ENCODE peak calls at places on chromosomes 13 and 19, in four cellular contexts. K is iPS-NIHi11, P is DMS153, U is Calu3. Y is an unnamed sample.

GRCh38 chr13:87535911-87536310 is 135.3 kb upstream of the SLITRK5 start:
- DNase-seq in K (no peak), U (no peak), P (no peak), Y (no peak)

GRCh38 chr19:1116726-1117581 is 13.2 kb downstream of the GPX4 start:
- DNase-seq in U (no peak), P (no peak), K (peak), Y (no peak)

GRCh38 chr19:7652061-7652641 is 15.2 kb downstream of the STXBP2 start:
- DNase-seq in P (peak), K (peak), U (peak), Y (peak)

GRCh38 chr19:30590596-30591229 is 218.5 kb downstream of the ZNF536 start:
- DNase-seq in U (no peak), K (no peak), P (no peak), Y (no peak)

GRCh38 chr19:34308381-34309367 is 54.3 kb downstream of the GARRE1 start:
- DNase-seq in U (no peak), P (no peak), K (no peak), Y (no peak)

GRCh38 chr19:47253467-47253881 is 2.9 kb upstream of the CCDC9 start:
- DNase-seq in U (peak), K (no peak), P (no peak), Y (no peak)

GRCh38 chr13:100589178-100589725 is 663 bp upstream of the GGACT start:
- DNase-seq in U (no peak), K (no peak), P (no peak), Y (no peak)

GRCh38 chr13:49319555-49320350 is 72.0 kb downstream of the CDADC1 start:
- DNase-seq in U (no peak), K (no peak), P (no peak), Y (no peak)

GRCh38 chr19:1001538-1002166 is 1.4 kb downstream of the GRIN3B start:
- DNase-seq in P (no peak), K (peak), U (peak), Y (peak)

GRCh38 chr19:19561946-19562664 is 24.0 kb downstream of the CILP2 start:
- DNase-seq in P (no peak), U (no peak), K (no peak), Y (no peak)

GRCh38 chr19:33392341-33393285 is 19.1 kb downstream of the CEBPG start:
- DNase-seq in P (no peak), K (no peak), U (no peak), Y (peak)

GRCh38 chr13:110298221-110298565 is 8.8 kb downstream of the COL4A1 start:
- DNase-seq in K (no peak), P (no peak), U (no peak), Y (peak)

GRCh38 chr13:80059789-80060188 is 281.1 kb downstream of the SPRY2 start:
- DNase-seq in K (no peak), P (no peak), U (no peak), Y (no peak)

GRCh38 chr19:1907563-1908363 is 2.6 kb downstream of the ADAT3 start:
- DNase-seq in U (peak), K (no peak), P (no peak), Y (peak)

GRCh38 chr19:883661-884211 is 9.3 kb downstream of the MED16 start:
- DNase-seq in P (peak), U (peak), K (peak), Y (no peak)

GRCh38 chr13:98889419-98890079 is 88.3 kb downstream of the DOCK9 start:
- DNase-seq in K (no peak), U (no peak), P (no peak), Y (no peak)

GRCh38 chr13:23461544-23461943 is 28.0 kb upstream of the SACS start:
- DNase-seq in U (no peak), K (no peak), P (no peak), Y (no peak)

GRCh38 chr19:38729653-38730469 is 14.4 kb downstream of the CAPN12 start:
- DNase-seq in K (peak), P (peak), U (peak), Y (peak)

GRCh38 chr13:40452741-40453665 is 213.4 kb downstream of the FOXO1 start:
- DNase-seq in P (no peak), U (peak), K (no peak), Y (no peak)

GRCh38 chr13:42883142-42883541 is 101.8 kb downstream of the FAM216B start:
- DNase-seq in K (no peak), U (no peak), P (no peak), Y (no peak)

GRCh38 chr13:28297341-28297740 is 159.0 kb downstream of the PAN3 start:
- DNase-seq in U (no peak), P (no peak), K (peak), Y (peak)

GRCh38 chr13:23799945-23800344 is 89.3 kb downstream of the MIPEP start:
- DNase-seq in U (no peak), P (no peak), K (no peak), Y (no peak)

GRCh38 chr13:40187836-40188591 is 478.4 kb downstream of the FOXO1 start:
- DNase-seq in P (no peak), K (no peak), U (no peak), Y (no peak)

GRCh38 chr13:33490461-33491327 is 205.1 kb upstream of the STARD13 start:
- DNase-seq in P (no peak), U (no peak), K (peak), Y (no peak)

GRCh38 chr13:39765801-39766463 is 110.5 kb downstream of the COG6 start:
- DNase-seq in P (peak), U (peak), K (peak), Y (peak)

GRCh38 chr19:48351341-48351752 is 12.4 kb downstream of the TMEM143 start:
- DNase-seq in K (peak), P (no peak), U (peak), Y (peak)

GRCh38 chr19:11849264-11849615 is 714 bp downstream of the ZNF439 start:
- DNase-seq in P (no peak), K (no peak), U (no peak), Y (peak)

GRCh38 chr19:33804021-33804799 is 7.5 kb downstream of the KCTD15 start:
- DNase-seq in K (peak), U (peak), P (no peak), Y (no peak)

GRCh38 chr13:45615501-45616101 is at the start of gene ERICH6B:
- DNase-seq in K (peak), P (peak), U (no peak), Y (peak)